ENCODE peak calls at places on chromosomes 7 and 10, in ten cellular contexts. Y, D, P, N, A, L, B, O, S and Q are unnamed samples.

GRCh38 chr7:158353606-158354570 is 233.7 kb downstream of the PTPRN2 start:
- DNase-seq in D (no peak), P (no peak), O (no peak), A (no peak), Y (no peak), N (no peak), L (no peak), B (no peak), S (no peak), Q (no peak)

GRCh38 chr7:100163871-100164270 is 4.5 kb downstream of the GAL3ST4 start:
- DNase-seq in P (no peak), B (no peak), N (no peak), L (no peak), S (no peak), O (no peak), Y (no peak), D (no peak), A (no peak), Q (no peak)

GRCh38 chr10:5396545-5396944 is 8.1 kb downstream of the TUBAL3 start:
- DNase-seq in O (no peak), P (no peak), B (no peak), Y (no peak), A (no peak), S (no peak), D (no peak), L (no peak), N (no peak), Q (no peak)

GRCh38 chr10:112313234-112313633 is 30.0 kb downstream of the TECTB start:
- DNase-seq in L (no peak), P (no peak), S (no peak), A (no peak), O (no peak), B (no peak), N (no peak), Y (no peak), D (no peak), Q (no peak)

GRCh38 chr7:2231992-2232765 is 566 bp downstream of the MAD1L1 start:
- DNase-seq in Y (no peak), B (no peak), D (no peak), S (no peak), N (no peak), A (peak; percentile 57), O (no peak), L (no peak), P (no peak), Q (no peak)

GRCh38 chr10:6838118-6838517 is 258.0 kb upstream of the PRKCQ start:
- DNase-seq in D (no peak), N (no peak), S (peak; percentile 9), P (no peak), L (no peak), A (no peak), O (no peak), B (no peak), Y (no peak), Q (no peak)

GRCh38 chr10:124565565-124566221 is 104.1 kb downstream of the LHPP start:
- DNase-seq in L (no peak), P (no peak), N (peak; percentile 67), A (peak; percentile 64), Y (no peak), B (peak; percentile 28), S (peak; percentile 18), O (no peak), D (no peak), Q (no peak)

GRCh38 chr7:64574481-64575159 is 11.7 kb upstream of the ZNF680 start:
- DNase-seq in Y (no peak), P (no peak), N (no peak), L (no peak), B (peak; percentile 76), D (no peak), A (peak; percentile 17), S (no peak), O (peak; percentile 38), Q (peak; percentile 79)

GRCh38 chr10:16439294-16439693 is 2.5 kb downstream of the PTER start:
- DNase-seq in O (no peak), D (no peak), A (no peak), P (no peak), Y (no peak), L (no peak), S (no peak), B (peak; percentile 63), N (no peak), Q (no peak)

GRCh38 chr10:71246591-71247143 is 34.3 kb downstream of the UNC5B start:
- DNase-seq in A (no peak), S (no peak), Y (peak; percentile 92), N (no peak), O (no peak), B (no peak), D (peak; percentile 85), P (no peak), L (no peak), Q (peak; percentile 12)

GRCh38 chr7:98802088-98802780 is 67.6 kb downstream of the TMEM130 start:
- DNase-seq in D (no peak), B (peak; percentile 4), P (no peak), L (no peak), S (peak; percentile 93), Y (no peak), A (no peak), N (peak; percentile 30), O (peak; percentile 19), Q (peak; percentile 19)

GRCh38 chr10:73232887-73233286 is 14.2 kb downstream of the DNAJC9 start:
- DNase-seq in A (no peak), D (no peak), B (no peak), S (no peak), O (no peak), L (no peak), N (no peak), P (no peak), Y (no peak), Q (no peak)

GRCh38 chr10:68087338-68088029 is 12.4 kb upstream of the HERC4 start:
- DNase-seq in P (no peak), O (no peak), B (no peak), N (no peak), Y (no peak), D (no peak), S (no peak), L (no peak), A (no peak), Q (peak; percentile 36)

GRCh38 chr10:120982507-120982906 is 131.3 kb downstream of the WDR11 start:
- DNase-seq in Y (no peak), N (no peak), P (no peak), A (no peak), L (no peak), B (no peak), D (no peak), O (no peak), S (no peak), Q (no peak)
- TF ChIP-seq CTCF in Y (no peak), N (no peak), P (no peak), A (no peak), L (no peak), B (no peak), D (no peak), O (no peak), S (no peak), Q (no peak)

GRCh38 chr10:60140681-60141632 is 234.6 kb upstream of the CCDC6 start:
- DNase-seq in A (peak; percentile 90), B (peak; percentile 58), O (peak; percentile 13), D (peak; percentile 53), S (no peak), N (no peak), P (no peak), L (no peak), Y (no peak), Q (peak; percentile 17)

GRCh38 chr10:60138842-60139241 is 232.5 kb upstream of the CCDC6 start:
- DNase-seq in O (no peak), S (no peak), P (no peak), N (no peak), A (no peak), B (no peak), Y (no peak), L (no peak), D (no peak), Q (no peak)

GRCh38 chr10:60139290-60139689 is 232.9 kb upstream of the CCDC6 start:
- DNase-seq in B (no peak), S (no peak), D (no peak), A (peak; percentile 6), O (no peak), L (no peak), Y (no peak), N (no peak), P (no peak), Q (no peak)

GRCh38 chr10:60138026-60138425 is 231.7 kb upstream of the CCDC6 start:
- DNase-seq in N (no peak), D (no peak), Y (no peak), L (no peak), S (no peak), B (no peak), A (no peak), O (no peak), P (no peak), Q (no peak)

GRCh38 chr10:60139798-60140566 is 233.6 kb upstream of the CCDC6 start:
- DNase-seq in O (peak; percentile 72), N (no peak), B (peak; percentile 78), S (no peak), P (peak; percentile 61), A (peak; percentile 5), L (peak; percentile 15), D (peak; percentile 19), Y (no peak), Q (no peak)
- H3K4me3 ChIP-seq in O (no peak overlapping the region), N (no peak overlapping the region), B (no peak overlapping the region), S (no peak overlapping the region), P (peak overlapping the region; percentile 8), A (peak overlapping the region; percentile 63), L (no peak overlapping the region), D (no peak overlapping the region), Y (no peak overlapping the region), Q (peak overlapping the region; percentile 53)

DNA sequence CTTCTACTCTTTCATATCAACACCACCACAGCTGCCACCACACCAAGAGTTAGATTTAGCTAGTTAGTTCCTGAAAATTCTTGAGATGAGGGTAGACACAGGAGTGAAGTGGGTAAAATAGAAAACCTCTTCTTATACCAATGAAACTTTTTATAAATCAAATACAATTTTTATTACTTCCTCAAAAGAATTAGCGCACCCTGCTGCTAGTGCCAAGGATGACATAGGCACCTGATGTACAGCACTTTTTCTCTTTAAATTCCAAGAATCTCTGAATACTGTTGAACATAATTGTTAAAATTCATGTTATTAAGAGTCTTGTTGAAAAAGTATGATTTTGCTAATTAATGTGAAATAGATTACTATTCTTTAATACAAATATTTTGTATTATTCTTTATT is 11.4 kb downstream of the ZWINT start:
- DNase-seq in Y (no peak), B (no peak), P (no peak), S (no peak), N (no peak), O (no peak), A (no peak), D (no peak), L (no peak), Q (no peak)
- TF ChIP-seq CTCF in Y (no peak), B (no peak), P (peak; percentile 16), S (no peak), N (no peak), O (peak; percentile 22), A (no peak), D (no peak), L (no peak), Q (no peak)

DNA sequence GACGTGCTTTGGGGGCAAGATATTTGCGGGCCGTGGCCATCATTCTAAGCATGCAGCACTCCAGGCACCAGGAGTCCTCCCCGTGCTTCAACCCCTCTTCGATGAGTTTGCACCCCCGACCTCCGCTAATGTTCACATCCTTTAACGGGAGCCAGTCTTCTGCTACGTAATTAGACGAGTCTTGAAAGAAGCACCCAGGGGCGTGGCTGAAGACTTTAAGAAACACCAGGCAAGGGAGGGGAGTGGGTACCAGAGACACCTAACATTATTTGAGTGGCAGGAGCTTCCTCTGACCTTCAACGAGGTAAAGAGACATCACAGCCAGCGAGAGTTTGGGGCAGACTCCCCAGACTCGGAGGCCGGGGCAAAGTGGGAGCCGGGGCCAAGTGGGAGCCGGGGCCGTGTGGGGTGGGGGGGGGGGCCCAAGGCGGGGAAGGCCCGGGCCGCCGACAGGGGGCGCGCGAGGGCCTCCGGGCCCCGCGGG is 31.1 kb upstream of the TOMM7 start:
- DNase-seq in B (no peak), L (no peak), N (no peak), D (peak; percentile 12), O (no peak), Y (no peak), P (no peak), S (peak; percentile 80), A (peak; percentile 25), Q (no peak)
- H3K4me3 ChIP-seq in B (peak overlapping the region; percentile 71), L (peak overlapping the region; percentile 59), N (no peak overlapping the region), D (peak overlapping the region; percentile 73), O (peak overlapping the region; percentile 38), Y (peak overlapping the region; percentile 79), P (peak overlapping the region; percentile 12), S (peak overlapping the region; percentile 69), A (peak overlapping the region; percentile 23), Q (peak overlapping the region; percentile 95)